ENCODE peak calls at places on chromosomes 13 and 19, in ten cellular contexts. W is GM04504; D is LHCN-M2; P is stimulated activated CD8-positive, alpha-beta memory T cell treated with anti-CD3 and anti-CD28 coated beads, Interleukin-4, amount 100 ng/mL, for 1 hour; Z is M059J; V is stimulated activated effector memory CD8-positive, alpha-beta T cell treated with anti-CD3 and anti-CD28 coated beads, Interleukin-12 subunit alpha, Interleukin-12 subunit beta, amount 100 ng/mL, for 72 hours; U is ELF-1; X is fibroblast of the aortic adventitia; F is IMR-90; I is caudate nucleus. R is an unnamed sample.

GRCh38 chr19:17671906-17672305 is 16.2 kb downstream of the UNC13A start:
- DNase-seq in X (peak; percentile 42), D (peak; percentile 17), Z (peak; percentile 59), V (no peak), P (no peak), W (no peak), U (peak; percentile 62), F (peak; percentile 37), I (no peak), R (peak; percentile 83)

GRCh38 chr19:45382426-45382825 is 12.1 kb upstream of the ERCC2 start:
- DNase-seq in U (no peak), W (no peak), I (no peak), P (no peak), V (no peak), X (no peak), F (no peak), D (no peak), Z (no peak), R (no peak)

GRCh38 chr13:99083976-99084375 is 106.1 kb upstream of the DOCK9 start:
- DNase-seq in D (no peak), P (no peak), Z (no peak), V (peak; percentile 53), F (no peak), U (no peak), X (no peak), I (no peak), W (no peak), R (no peak)

GRCh38 chr19:39166571-39167391 is 30.0 kb upstream of the NCCRP1 start:
- DNase-seq in X (no peak), I (no peak), P (no peak), W (no peak), F (no peak), V (no peak), U (no peak), Z (no peak), D (no peak), R (peak; percentile 93)

GRCh38 chr19:3179739-3180293 is 1.2 kb downstream of the S1PR4 start:
- DNase-seq in D (no peak), F (no peak), P (no peak), I (no peak), Z (no peak), W (no peak), V (peak; percentile 72), U (no peak), X (no peak), R (no peak)

GRCh38 chr19:4232614-4233281 is 3.4 kb downstream of the EBI3 start:
- DNase-seq in P (no peak), I (no peak), F (no peak), V (no peak), Z (no peak), D (peak; percentile 37), U (no peak), X (no peak), W (no peak), R (no peak)

GRCh38 chr19:10339380-10339960 is at the start of gene ICAM3:
- DNase-seq in D (no peak), Z (no peak), I (no peak), U (peak; percentile 12), F (no peak), X (no peak), W (no peak), P (peak; percentile 45), V (peak; percentile 85), R (no peak)

GRCh38 chr13:22933571-22934181 is 247.1 kb upstream of the SGCG start:
- DNase-seq in X (no peak), Z (no peak), U (no peak), P (no peak), F (no peak), I (no peak), D (no peak), V (no peak), W (no peak), R (no peak)

GRCh38 chr13:44224433-44225149 is 149.0 kb upstream of the SERP2 start:
- DNase-seq in I (no peak), D (no peak), W (no peak), Z (no peak), P (no peak), X (peak; percentile 85), V (no peak), F (no peak), U (no peak), R (no peak)

GRCh38 chr13:106182404-106182803 is 353.1 kb downstream of the EFNB2 start:
- DNase-seq in D (peak; percentile 95), V (no peak), P (no peak), Z (peak; percentile 90), X (peak; percentile 60), U (no peak), F (peak; percentile 92), I (no peak), W (peak; percentile 80), R (no peak)

GRCh38 chr19:32442650-32443049 is 37.1 kb downstream of the DPY19L3 start:
- DNase-seq in U (no peak), V (no peak), I (no peak), W (no peak), F (no peak), Z (no peak), P (no peak), D (no peak), X (no peak), R (no peak)

GRCh38 chr13:98909016-98909415 is 68.8 kb downstream of the DOCK9 start:
- DNase-seq in U (no peak), W (no peak), X (peak; percentile 18), V (no peak), I (no peak), F (peak; percentile 14), Z (peak; percentile 44), P (no peak), D (no peak), R (no peak)

GRCh38 chr13:74819549-74819948 is 662.4 kb downstream of the TBC1D4 start:
- DNase-seq in U (no peak), V (no peak), D (no peak), P (no peak), Z (no peak), F (no peak), W (no peak), I (no peak), X (peak; percentile 21), R (no peak)

GRCh38 chr19:1304197-1304924 is 18.7 kb downstream of the EFNA2 start:
- DNase-seq in Z (no peak), X (no peak), I (no peak), V (no peak), D (no peak), U (no peak), W (no peak), F (no peak), P (no peak), R (no peak)

GRCh38 chr19:8635422-8635821 is 5.0 kb downstream of the NFILZ start:
- DNase-seq in I (no peak), Z (peak; percentile 92), D (no peak), P (no peak), F (peak; percentile 16), X (no peak), W (no peak), V (no peak), U (no peak), R (no peak)

GRCh38 chr13:48579167-48579918 is 46.5 kb upstream of the RCBTB2 start:
- DNase-seq in X (no peak), P (no peak), V (no peak), D (no peak), U (no peak), I (no peak), W (no peak), Z (no peak), F (no peak), R (no peak)

GRCh38 chr19:38162632-38163031 is 61.4 kb downstream of the DPF1 start:
- DNase-seq in I (no peak), W (no peak), U (no peak), D (no peak), P (no peak), F (no peak), X (no peak), V (no peak), Z (no peak), R (no peak)

GRCh38 chr19:22545751-22546150 is 88.4 kb upstream of the ZNF492 start:
- DNase-seq in F (no peak), V (peak; percentile 57), U (peak; percentile 43), X (no peak), Z (peak; percentile 1), W (no peak), P (no peak), I (peak; percentile 42), D (peak; percentile 0), R (peak; percentile 84)

GRCh38 chr19:6064016-6064702 is 46.1 kb downstream of the RFX2 start:
- DNase-seq in V (no peak), P (no peak), I (no peak), U (no peak), F (no peak), X (no peak), W (no peak), Z (peak; percentile 93), D (no peak), R (peak; percentile 37)

GRCh38 chr19:42965204-42965603 is 28.2 kb upstream of the PSG7 start:
- DNase-seq in D (peak; percentile 67), U (no peak), F (peak; percentile 87), I (no peak), W (peak; percentile 36), X (peak; percentile 57), Z (peak; percentile 91), P (no peak), V (no peak), R (no peak)

GRCh38 chr13:90757127-90757680 is 590.3 kb upstream of the MIR17HG start:
- DNase-seq in P (no peak), D (no peak), Z (peak; percentile 2), I (no peak), V (no peak), W (peak; percentile 1), U (no peak), F (no peak), X (no peak), R (no peak)

GRCh38 chr13:62687727-62688126 is 1272.1 kb upstream of the PCDH20 start:
- DNase-seq in I (no peak), V (no peak), W (no peak), U (peak; percentile 15), D (no peak), P (no peak), F (no peak), Z (no peak), X (no peak), R (no peak)

GRCh38 chr19:16627194-16627927 is 643 bp downstream of the MED26 start:
- DNase-seq in X (no peak), I (no peak), W (no peak), F (no peak), D (no peak), U (peak; percentile 20), V (peak; percentile 66), P (peak; percentile 5), Z (peak; percentile 13), R (no peak)

GRCh38 chr13:44874886-44875630 is 114.2 kb downstream of the NUFIP1 start:
- DNase-seq in D (no peak), W (no peak), Z (peak; percentile 80), U (no peak), X (no peak), F (no peak), V (no peak), I (no peak), P (no peak), R (no peak)

GRCh38 chr19:49064768-49065611 is at the start of gene NTF4:
- DNase-seq in P (no peak), I (no peak), V (no peak), F (no peak), W (no peak), D (no peak), X (no peak), U (peak; percentile 56), Z (no peak), R (peak; percentile 83)

GRCh38 chr13:35342440-35342839 is 134.0 kb downstream of the MAB21L1 start:
- DNase-seq in I (no peak), W (no peak), U (no peak), X (no peak), D (no peak), Z (no peak), V (no peak), P (no peak), F (no peak), R (no peak)

GRCh38 chr19:54461201-54462071 is 2.1 kb downstream of the LENG9 start:
- DNase-seq in D (no peak), X (no peak), U (no peak), F (peak; percentile 54), V (no peak), I (no peak), P (no peak), Z (no peak), W (no peak), R (no peak)

GRCh38 chr13:23871616-23872220 is 17.5 kb downstream of the MIPEP start:
- DNase-seq in U (no peak), D (peak; percentile 66), X (peak; percentile 66), Z (peak; percentile 42), I (no peak), P (no peak), F (peak; percentile 59), V (no peak), W (peak; percentile 32), R (peak; percentile 41)

R was measured in T47D.